ENCODE peak calls at places on chromosomes 4 and X, in eight cellular contexts. I, U, J, Q, A, E, N and D are unnamed samples. For H3K9me3 and H3K27me3, the result is how much of the 10 kb centered on the place peaks cover.

GRCh38 chr4:117968606-117969005 is 65.7 kb upstream of the NDST3 start:
- DNase-seq in U (no peak), E (no peak), I (no peak), N (no peak), A (no peak), Q (no peak), J (no peak), D (no peak)

GRCh38 chr4:57018930-57019329 is 40.2 kb downstream of the POLR2B start:
- DNase-seq in U (no peak), E (no peak), I (no peak), A (no peak), J (no peak), N (no peak), Q (peak), D (no peak)

GRCh38 chr4:174056959-174057358 is 226.5 kb downstream of the FBXO8 start:
- DNase-seq in U (no peak), J (no peak), I (no peak), N (no peak), A (no peak), Q (no peak), E (no peak), D (no peak)

GRCh38 chr4:48670587-48670986 is 109.5 kb downstream of the FRYL start:
- DNase-seq in J (no peak), N (no peak), A (no peak), U (no peak), I (no peak), E (no peak), Q (no peak), D (no peak)

GRCh38 chrX:78658851-78659744 is at the start of gene RTL3:
- DNase-seq in J (no peak), U (no peak), A (no peak), I (no peak), E (no peak), N (no peak), Q (peak), D (no peak)

GRCh38 chr4:148093065-148093464 is 349.1 kb downstream of the NR3C2 start:
- DNase-seq in Q (no peak), A (no peak), N (no peak), J (no peak), U (no peak), I (no peak), E (no peak), D (no peak)

GRCh38 chr4:25938251-25939186 is 24.5 kb downstream of the SMIM20 start:
- DNase-seq in I (no peak), A (no peak), N (no peak), J (no peak), U (no peak), Q (peak), E (peak), D (no peak)

GRCh38 chrX:150303386-150304097 is 59.6 kb upstream of the MAMLD1 start:
- DNase-seq in I (no peak), A (no peak), E (no peak), Q (no peak), J (no peak), U (no peak), N (no peak), D (no peak)

GRCh38 chr4:115113382-115114106 is at the start of gene NDST4:
- DNase-seq in A (no peak), N (no peak), U (no peak), J (no peak), E (peak), I (peak), Q (peak), D (no peak)

GRCh38 chr4:114015444-114015899 is 36.0 kb upstream of the ARSJ start:
- DNase-seq in U (no peak), Q (peak), E (no peak), I (no peak), N (no peak), A (no peak), J (no peak), D (no peak)

GRCh38 chr4:175536852-175537453 is 275.1 kb downstream of the GPM6A start:
- DNase-seq in N (no peak), Q (peak), E (no peak), U (no peak), I (peak), J (no peak), A (no peak), D (peak)

GRCh38 chrX:154372612-154373022 is 1.8 kb downstream of the FLNA start:
- DNase-seq in Q (no peak), J (no peak), E (no peak), I (no peak), A (no peak), N (no peak), U (no peak), D (no peak)
- H3K9me3 ChIP-seq in Q (under half), J (under half), E (under half), I (under half), A (under half), N (under half), U (under half), D (under half)

GRCh38 chr4:1864076-1865008 is 6.9 kb upstream of the NSD2 start:
- DNase-seq in I (peak), J (no peak), U (no peak), N (no peak), E (no peak), A (no peak), Q (no peak), D (no peak)

GRCh38 chr4:1862961-1863296 is 7.0 kb upstream of the LETM1 start:
- DNase-seq in J (no peak), E (no peak), I (no peak), Q (no peak), U (no peak), A (no peak), N (no peak), D (no peak)

GRCh38 chr4:1866095-1866755 is 5.0 kb upstream of the NSD2 start:
- DNase-seq in N (no peak), A (no peak), Q (no peak), I (peak), U (no peak), E (no peak), J (no peak), D (no peak)

GRCh38 chr4:1862055-1862911 is 6.3 kb upstream of the LETM1 start:
- DNase-seq in E (no peak), I (peak), J (no peak), Q (no peak), A (no peak), U (no peak), N (no peak), D (no peak)

GRCh38 chr4:1863297-1864033 is 7.5 kb upstream of the LETM1 start:
- DNase-seq in N (no peak), U (no peak), J (no peak), Q (no peak), I (peak), A (no peak), E (no peak), D (no peak)
- H3K27me3 ChIP-seq in N (half or more), U (under half), J (under half), Q (under half), I (under half), A (under half), E (under half), D (half or more)

DNA sequence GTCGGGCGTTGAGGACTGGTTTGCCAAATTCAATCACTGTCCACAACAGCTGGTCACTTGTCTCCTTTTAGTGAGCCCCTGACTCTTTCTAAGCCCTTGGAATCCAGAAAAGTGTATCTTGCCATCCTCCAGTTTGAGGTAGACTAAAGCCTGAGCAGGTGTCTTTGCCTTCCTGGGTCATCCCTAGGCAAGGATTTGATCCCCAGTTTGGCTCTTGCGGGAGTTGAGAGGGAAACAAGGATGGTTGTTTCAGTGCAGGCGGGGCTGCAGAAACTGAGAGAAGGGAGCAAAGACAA is 2.2 kb upstream of the FGF5 start:
- DNase-seq in N (no peak), I (no peak), J (no peak), U (no peak), A (no peak), E (no peak), Q (no peak), D (no peak)
- H3K27ac ChIP-seq in N (no peak), I (no peak), J (no peak), U (no peak), A (no peak), E (no peak), Q (no peak), D (no peak)

GRCh38 chrX:47458528-47458927 is 24.5 kb downstream of the ZNF41 start:
- DNase-seq in U (no peak), J (no peak), N (no peak), Q (no peak), E (no peak), A (no peak), I (no peak), D (no peak)
- H3K9me3 ChIP-seq in U (under half), J (under half), N (under half), Q (under half), E (under half), A (under half), I (under half), D (under half)

GRCh38 chrX:11293113-11293512 is at the start of gene AMELX:
- DNase-seq in I (no peak), N (no peak), A (no peak), Q (no peak), U (no peak), E (no peak), J (no peak), D (no peak)

GRCh38 chrX:11296051-11296450 is 2.8 kb downstream of the AMELX start:
- DNase-seq in J (no peak), E (no peak), Q (no peak), U (no peak), N (no peak), A (no peak), I (no peak), D (no peak)

DNA sequence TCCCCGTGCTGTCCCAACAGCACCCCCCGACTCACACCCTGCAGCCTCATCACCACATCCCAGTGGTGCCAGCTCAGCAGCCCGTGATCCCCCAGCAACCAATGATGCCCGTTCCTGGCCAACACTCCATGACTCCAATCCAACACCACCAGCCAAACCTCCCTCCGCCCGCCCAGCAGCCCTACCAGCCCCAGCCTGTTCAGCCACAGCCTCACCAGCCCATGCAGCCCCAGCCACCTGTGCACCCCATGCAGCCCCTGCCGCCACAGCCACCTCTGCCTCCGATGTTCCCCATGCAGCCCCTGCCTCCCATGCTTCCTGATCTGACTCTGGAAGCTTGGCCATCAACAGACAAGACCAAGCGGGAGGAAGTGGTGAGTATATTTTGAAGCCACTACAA is 5.4 kb downstream of the AMELX start:
- DNase-seq in U (no peak), A (no peak), J (no peak), Q (no peak), I (no peak), E (no peak), N (no peak), D (no peak)
- H3K27me3 ChIP-seq in U (under half), A (under half), J (under half), Q (under half), I (under half), E (under half), N (under half), D (under half)

GRCh38 chr4:100289980-100290379 is 99.7 kb upstream of the DDIT4L start:
- DNase-seq in I (no peak), J (no peak), N (no peak), A (no peak), Q (peak), U (no peak), E (no peak), D (no peak)
- H3K27ac ChIP-seq in I (no peak), J (no peak), N (no peak), A (no peak), Q (no peak), U (no peak), E (no peak), D (no peak)

GRCh38 chrX:1062351-1062750 is 150.1 kb downstream of the CRLF2 start:
- DNase-seq in N (no peak), J (no peak), Q (no peak), E (no peak), I (no peak), U (no peak), A (no peak), D (no peak)
- H3K9me3 ChIP-seq in N (under half), J (under half), Q (under half), E (under half), I (under half), U (under half), A (under half), D (under half)